ENCODE peak calls at places on chromosome 3, in ten cellular contexts. E is GM10248, F is fibroblast of mammary gland, H is body of pancreas, B is adrenal gland, G is Calu3, O is left ventricle myocardium inferior, V is stomach, P is nephron progenitor cell, N is endothelial cell. R is an unnamed sample.

GRCh38 chr3:128794788-128795649 is 69.0 kb downstream of the RAB7A start:
- DNase-seq in E (peak; percentile 79), F (peak; percentile 69), H (peak; percentile 71), B (peak; percentile 59), G (peak; percentile 79), O (no peak), V (peak; percentile 48), P (peak; percentile 57), N (peak; percentile 66), R (peak; percentile 64)

GRCh38 chr3:107969994-107970896 is 120.6 kb downstream of the CD47 start:
- DNase-seq in E (no peak), F (no peak), H (peak; percentile 73), B (no peak), G (peak; percentile 61), O (no peak), V (no peak), P (no peak), N (no peak), R (peak; percentile 63)

GRCh38 chr3:188043891-188044290 is 110.1 kb upstream of the LPP start:
- DNase-seq in E (no peak), F (no peak), H (no peak), B (no peak), G (no peak), O (no peak), V (no peak), P (no peak), N (no peak), R (no peak)

GRCh38 chr3:13495351-13495813 is 15.3 kb downstream of the HDAC11 start:
- DNase-seq in E (no peak), F (no peak), H (no peak), B (no peak), G (no peak), O (peak; percentile 6), V (no peak), P (no peak), N (no peak), R (no peak)

GRCh38 chr3:128226794-128227399 is 73.6 kb downstream of the EEFSEC start:
- DNase-seq in E (peak; percentile 68), F (peak; percentile 14), H (peak; percentile 26), B (no peak), G (peak; percentile 83), O (peak; percentile 21), V (no peak), P (peak; percentile 69), N (peak; percentile 77), R (no peak)

GRCh38 chr3:140055032-140055791 is 120.2 kb downstream of the CLSTN2 start:
- DNase-seq in E (no peak), F (no peak), H (no peak), B (no peak), G (no peak), O (no peak), V (no peak), P (no peak), N (no peak), R (no peak)

GRCh38 chr3:194277547-194278091 is 73.5 kb downstream of the CPN2 start:
- DNase-seq in E (no peak), F (peak; percentile 83), H (peak; percentile 45), B (peak; percentile 89), G (no peak), O (peak; percentile 65), V (no peak), P (peak; percentile 46), N (no peak), R (no peak)

GRCh38 chr3:141050913-141051632 is at the start of gene SPSB4:
- DNase-seq in E (no peak), F (peak; percentile 37), H (peak; percentile 91), B (no peak), G (peak; percentile 77), O (peak; percentile 78), V (no peak), P (peak; percentile 92), N (peak; percentile 72), R (peak; percentile 25)

GRCh38 chr3:96814581-96815567 is at the start of gene EPHA6:
- DNase-seq in E (no peak), F (no peak), H (no peak), B (no peak), G (no peak), O (no peak), V (no peak), P (peak; percentile 18), N (peak; percentile 35), R (no peak)

GRCh38 chr3:96813134-96813819 is 1.1 kb upstream of the EPHA6 start:
- DNase-seq in E (peak; percentile 87), F (peak; percentile 52), H (peak; percentile 80), B (peak; percentile 54), G (peak; percentile 88), O (peak; percentile 51), V (peak; percentile 62), P (peak; percentile 84), N (peak; percentile 93), R (peak; percentile 48)

DNA sequence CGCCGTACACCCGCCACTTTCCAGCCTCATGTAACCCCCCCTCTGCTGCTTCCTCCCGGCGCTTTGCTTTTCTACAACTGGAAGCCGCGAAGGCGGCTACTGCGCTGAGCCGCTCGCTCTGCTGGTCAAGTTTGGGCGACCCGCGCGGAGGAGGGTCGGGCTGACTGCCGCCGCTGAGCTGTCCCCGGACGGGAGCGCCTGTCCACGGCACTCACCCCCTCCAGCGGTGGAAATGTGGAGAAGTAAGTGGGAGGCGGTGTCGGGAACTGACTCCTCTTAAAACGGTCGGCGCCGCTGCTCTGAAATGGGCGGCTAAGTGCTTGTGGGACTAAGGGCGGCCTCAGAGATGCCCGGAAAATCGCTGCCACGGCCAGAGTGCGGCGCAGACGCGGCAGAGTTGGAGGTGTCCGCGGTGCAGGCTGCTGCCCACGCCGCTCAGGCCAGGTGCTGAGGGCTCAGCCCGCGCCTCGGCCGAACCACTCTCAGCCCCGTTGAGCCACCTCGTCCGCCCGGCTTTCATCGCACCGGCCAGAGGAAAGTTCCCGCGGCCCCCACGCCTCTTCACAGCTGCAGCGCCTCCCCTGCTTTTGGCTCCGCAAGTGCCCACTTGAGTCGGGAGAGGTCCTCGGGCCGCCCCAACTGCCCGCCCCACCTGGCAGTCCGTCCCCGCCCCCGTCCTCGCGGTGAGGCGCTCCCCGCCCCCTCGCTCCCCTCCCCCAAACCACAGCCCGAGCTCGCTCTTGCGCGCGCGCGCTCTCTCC is 394 bp upstream of the EPHA6 start:
- DNase-seq in E (peak; percentile 35), F (peak; percentile 48), H (peak; percentile 51), B (no peak), G (peak; percentile 64), O (peak; percentile 37), V (peak; percentile 35), P (peak; percentile 72), N (peak; percentile 73), R (peak; percentile 24)
- TF ChIP-seq CTCF in E (no peak), F (no peak), H (no peak), B (no peak), G (no peak), O (no peak), V (no peak), P (no peak), N (peak; percentile 2), R (peak; percentile 25)

GRCh38 chr3:50672656-50673055 is 2.1 kb upstream of the DOCK3 start:
- DNase-seq in E (no peak), F (no peak), H (no peak), B (no peak), G (no peak), O (no peak), V (no peak), P (no peak), N (no peak), R (no peak)

GRCh38 chr3:50674349-50675178 is at the start of gene DOCK3:
- DNase-seq in E (peak; percentile 74), F (peak; percentile 17), H (peak; percentile 61), B (peak; percentile 32), G (peak; percentile 57), O (peak; percentile 49), V (peak; percentile 69), P (peak; percentile 82), N (peak; percentile 61), R (peak; percentile 29)

GRCh38 chr3:50675179-50676030 is 678 bp downstream of the DOCK3 start:
- DNase-seq in E (peak; percentile 39), F (no peak), H (peak; percentile 21), B (no peak), G (peak; percentile 63), O (peak; percentile 55), V (no peak), P (peak; percentile 75), N (peak; percentile 65), R (no peak)

GRCh38 chr3:50673937-50674336 is 790 bp upstream of the DOCK3 start:
- DNase-seq in E (no peak), F (no peak), H (no peak), B (no peak), G (no peak), O (no peak), V (no peak), P (no peak), N (no peak), R (no peak)

DNA sequence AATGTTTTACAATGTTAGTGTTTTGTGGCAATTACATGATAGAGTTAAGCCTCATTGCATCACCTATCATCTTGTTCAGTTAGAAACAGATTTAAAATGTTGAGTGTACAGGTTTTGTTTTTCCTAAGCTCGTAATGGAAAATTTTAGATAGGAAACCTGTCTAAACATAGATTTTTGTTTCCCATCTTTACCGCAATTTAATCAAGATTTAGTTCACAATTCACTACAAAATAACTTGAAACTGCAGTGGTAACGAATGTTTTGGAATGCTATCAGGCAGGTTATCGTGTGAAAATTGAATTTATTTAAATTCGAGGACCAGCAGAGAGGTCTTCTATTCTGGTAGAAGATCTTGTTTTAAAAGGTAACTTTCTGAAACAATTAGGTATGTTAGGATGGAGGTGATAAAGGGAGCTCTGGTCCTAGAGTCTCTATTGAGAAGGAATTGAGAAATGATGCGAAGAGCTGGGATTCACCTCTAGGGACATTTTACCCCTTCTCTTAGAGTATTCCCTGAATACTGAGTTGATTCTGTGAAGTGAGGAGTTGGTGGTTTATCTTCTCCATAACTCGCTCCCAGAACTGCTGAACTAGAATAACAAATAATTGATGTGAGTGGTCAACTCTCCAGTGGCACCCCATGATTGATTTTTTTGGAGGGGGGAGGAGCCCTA is 1.4 kb downstream of the DOCK3 start:
- DNase-seq in E (no peak), F (no peak), H (no peak), B (no peak), G (no peak), O (no peak), V (no peak), P (no peak), N (no peak), R (no peak)
- TF ChIP-seq CTCF in E (no peak), F (no peak), H (no peak), B (no peak), G (no peak), O (no peak), V (no peak), P (no peak), N (no peak), R (no peak)

GRCh38 chr3:33377489-33377888 is 62.7 kb downstream of the UBP1 start:
- DNase-seq in E (no peak), F (no peak), H (no peak), B (no peak), G (no peak), O (no peak), V (no peak), P (no peak), N (no peak), R (no peak)

GRCh38 chr3:33372218-33373081 is 67.8 kb downstream of the UBP1 start:
- DNase-seq in E (peak; percentile 56), F (peak; percentile 75), H (peak; percentile 52), B (no peak), G (peak; percentile 35), O (no peak), V (peak; percentile 45), P (peak; percentile 50), N (peak; percentile 37), R (peak; percentile 79)

GRCh38 chr3:33377931-33378330 is 62.3 kb downstream of the UBP1 start:
- DNase-seq in E (no peak), F (peak; percentile 82), H (no peak), B (no peak), G (no peak), O (no peak), V (no peak), P (no peak), N (no peak), R (peak; percentile 66)

DNA sequence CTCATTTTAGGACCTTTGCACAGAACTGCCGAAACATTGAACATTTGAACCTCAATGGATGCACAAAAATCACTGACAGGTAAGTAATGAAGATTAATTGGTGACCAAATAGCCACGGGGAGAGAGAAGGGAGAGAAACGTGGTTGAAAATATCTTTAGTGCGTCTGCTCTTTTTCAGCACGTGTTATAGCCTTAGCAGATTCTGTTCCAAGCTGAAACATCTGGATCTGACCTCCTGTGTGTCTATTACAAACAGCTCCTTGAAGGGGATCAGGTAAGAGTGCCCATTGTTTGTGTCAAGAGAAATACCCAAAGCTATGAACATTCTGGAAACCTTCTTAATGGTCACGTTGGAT is 67.1 kb downstream of the UBP1 start:
- DNase-seq in E (no peak), F (no peak), H (no peak), B (no peak), G (no peak), O (no peak), V (no peak), P (no peak), N (no peak), R (no peak)
- TF ChIP-seq CTCF in E (no peak), F (no peak), H (no peak), B (no peak), G (no peak), O (no peak), V (no peak), P (no peak), N (no peak), R (no peak)

GRCh38 chr3:166013073-166013679 is 176.0 kb upstream of the BCHE start:
- DNase-seq in E (no peak), F (peak; percentile 50), H (peak; percentile 25), B (no peak), G (peak; percentile 64), O (no peak), V (no peak), P (peak; percentile 16), N (peak; percentile 41), R (peak; percentile 58)
- TF ChIP-seq CTCF in E (peak; percentile 25), F (peak; percentile 42), H (peak; percentile 56), B (peak; percentile 39), G (peak; percentile 60), O (peak; percentile 47), V (no peak), P (peak; percentile 62), N (peak; percentile 70), R (no peak)

R was measured in bronchial epithelial cell.